ENCODE peak calls at places on chromosomes 13 and 19, in five cellular contexts. B, U, P, Q and C are unnamed samples.

GRCh38 chr13:104984296-104984818 is 1551.1 kb downstream of the EFNB2 start:
- DNase-seq in Q (peak), P (peak), U (peak), B (peak), C (no peak)

GRCh38 chr13:108728370-108728769 is 99.0 kb downstream of the MYO16 start:
- DNase-seq in U (peak), Q (peak), P (no peak), B (peak), C (no peak)

GRCh38 chr13:51959773-51960172 is 51.5 kb downstream of the ATP7B start:
- DNase-seq in B (no peak), U (no peak), P (no peak), Q (no peak), C (no peak)

GRCh38 chr19:38592940-38593339 is 24.8 kb downstream of the MAP4K1 start:
- DNase-seq in P (no peak), B (no peak), Q (no peak), U (peak), C (no peak)

GRCh38 chr19:46904114-46905060 is 43.6 kb downstream of the ARHGAP35 start:
- DNase-seq in U (no peak), P (no peak), Q (no peak), B (no peak), C (no peak)

GRCh38 chr13:34696296-34696695 is 245.8 kb upstream of the NBEA start:
- DNase-seq in Q (no peak), P (no peak), U (no peak), B (no peak), C (no peak)

GRCh38 chr13:48975101-48975925 is at the start of gene FNDC3A:
- DNase-seq in U (peak), Q (peak), B (peak), P (peak), C (no peak)

GRCh38 chr19:2385053-2385721 is 25.1 kb downstream of the TMPRSS9 start:
- DNase-seq in Q (peak), P (no peak), U (peak), B (peak), C (no peak)

GRCh38 chr19:1471514-1472107 is 7.4 kb downstream of the C19orf25 start:
- DNase-seq in U (peak), Q (no peak), P (no peak), B (no peak), C (no peak)

GRCh38 chr19:34824686-34825085 is 51.7 kb upstream of the ZNF599 start:
- DNase-seq in P (no peak), Q (no peak), U (no peak), B (no peak), C (no peak)

GRCh38 chr13:27696731-27697130 is 75.0 kb downstream of the POLR1D start:
- DNase-seq in U (no peak), B (no peak), Q (no peak), P (no peak), C (no peak)